ENCODE peak calls at places on chromosomes 2 and 18, in ten cellular contexts. U is heart left ventricle; G is H54; C is T1000; M is RWPE2; D is natural killer cell treated with Interleukin-12 subunit alpha and Interleukin-12 subunit beta and Interleukin-15 and Interleukin-18, amount 100 ng/mL, for 72 hours; Q is NCI-H1105; L is A673; H is PC-3; T is frontal cortex. I is an unnamed sample.

GRCh38 chr18:22084547-22084946 is 84.8 kb upstream of the GATA6 start:
- DNase-seq in U (no peak), G (no peak), C (no peak), M (no peak), D (no peak), Q (no peak), L (no peak), H (no peak), T (no peak), I (no peak)

GRCh38 chr2:6826081-6826913 is 39.4 kb downstream of the CMPK2 start:
- DNase-seq in U (no peak), G (peak; percentile 55), C (peak; percentile 50), M (no peak), D (no peak), Q (no peak), L (peak; percentile 84), H (peak; percentile 93), T (peak; percentile 20), I (no peak)

GRCh38 chr2:71923887-71924533 is 223.7 kb downstream of the CYP26B1 start:
- DNase-seq in U (no peak), G (peak; percentile 59), C (no peak), M (no peak), D (no peak), Q (peak; percentile 69), L (peak; percentile 82), H (peak; percentile 85), T (peak; percentile 70), I (peak; percentile 28)

GRCh38 chr18:13446581-13447470 is 228.3 kb downstream of the LDLRAD4 start:
- DNase-seq in U (peak; percentile 48), G (no peak), C (no peak), M (no peak), D (no peak), Q (no peak), L (peak; percentile 64), H (no peak), T (no peak), I (no peak)

GRCh38 chr2:47174731-47175361 is 19.7 kb upstream of the STPG4 start:
- DNase-seq in U (no peak), G (no peak), C (no peak), M (peak; percentile 65), D (no peak), Q (peak; percentile 71), L (peak; percentile 37), H (peak; percentile 85), T (no peak), I (peak; percentile 37)

GRCh38 chr18:374735-375168 is 106.9 kb upstream of the THOC1 start:
- DNase-seq in U (no peak), G (no peak), C (no peak), M (no peak), D (no peak), Q (no peak), L (no peak), H (no peak), T (no peak), I (no peak)

GRCh38 chr2:2681085-2681484 is 350.0 kb upstream of the MYT1L start:
- DNase-seq in U (no peak), G (no peak), C (no peak), M (no peak), D (no peak), Q (no peak), L (no peak), H (no peak), T (no peak), I (no peak)

GRCh38 chr2:46939596-46940359 is 24.2 kb upstream of the MCFD2 start:
- DNase-seq in U (no peak), G (no peak), C (no peak), M (no peak), D (no peak), Q (no peak), L (no peak), H (no peak), T (no peak), I (no peak)

GRCh38 chr2:84938194-84938879 is 32.6 kb upstream of the KCMF1 start:
- DNase-seq in U (no peak), G (no peak), C (no peak), M (no peak), D (no peak), Q (no peak), L (no peak), H (peak; percentile 50), T (no peak), I (no peak)

GRCh38 chr2:112542974-112543760 is 902 bp downstream of the POLR1B start:
- DNase-seq in U (no peak), G (peak; percentile 15), C (no peak), M (no peak), D (no peak), Q (no peak), L (peak; percentile 49), H (peak; percentile 44), T (no peak), I (no peak)

GRCh38 chr18:23929362-23929940 is 85.1 kb upstream of the TTC39C start:
- DNase-seq in U (no peak), G (no peak), C (no peak), M (no peak), D (no peak), Q (no peak), L (no peak), H (no peak), T (no peak), I (no peak)

GRCh38 chr18:56121669-56122068 is 516.7 kb downstream of the TXNL1 start:
- DNase-seq in U (no peak), G (no peak), C (no peak), M (no peak), D (no peak), Q (no peak), L (no peak), H (no peak), T (no peak), I (no peak)

GRCh38 chr2:126907671-126908070 is 9.0 kb downstream of the TEX51 start:
- DNase-seq in U (peak; percentile 8), G (no peak), C (no peak), M (no peak), D (no peak), Q (no peak), L (no peak), H (no peak), T (no peak), I (no peak)

GRCh38 chr2:189129971-189130370 is 49.6 kb downstream of the COL5A2 start:
- DNase-seq in U (no peak), G (no peak), C (no peak), M (no peak), D (no peak), Q (no peak), L (no peak), H (peak; percentile 69), T (no peak), I (no peak)

GRCh38 chr2:15142069-15142689 is 419.0 kb downstream of the NBAS start:
- DNase-seq in U (no peak), G (no peak), C (no peak), M (no peak), D (no peak), Q (no peak), L (peak; percentile 54), H (peak; percentile 88), T (peak; percentile 16), I (no peak)

GRCh38 chr2:20140321-20141055 is 84.4 kb downstream of the SDC1 start:
- DNase-seq in U (no peak), G (no peak), C (no peak), M (peak; percentile 29), D (no peak), Q (no peak), L (no peak), H (no peak), T (no peak), I (no peak)

GRCh38 chr2:119195001-119195400 is 28.6 kb upstream of the STEAP3 start:
- DNase-seq in U (no peak), G (no peak), C (no peak), M (no peak), D (no peak), Q (no peak), L (no peak), H (no peak), T (no peak), I (no peak)

GRCh38 chr2:197628043-197628500 is 47.3 kb downstream of the RFTN2 start:
- DNase-seq in U (no peak), G (peak; percentile 10), C (peak; percentile 29), M (no peak), D (no peak), Q (no peak), L (no peak), H (peak; percentile 49), T (no peak), I (no peak)

GRCh38 chr2:207202645-207203044 is 36.9 kb upstream of the KLF7 start:
- DNase-seq in U (no peak), G (no peak), C (peak; percentile 22), M (no peak), D (no peak), Q (no peak), L (peak; percentile 56), H (peak; percentile 71), T (no peak), I (no peak)

GRCh38 chr2:85986121-85986520 is 97.3 kb upstream of the ST3GAL5 start:
- DNase-seq in U (no peak), G (no peak), C (no peak), M (no peak), D (no peak), Q (no peak), L (no peak), H (no peak), T (no peak), I (no peak)

GRCh38 chr2:237886702-237887481 is 27.5 kb downstream of the RAMP1 start:
- DNase-seq in U (peak; percentile 87), G (no peak), C (no peak), M (no peak), D (no peak), Q (no peak), L (no peak), H (no peak), T (no peak), I (no peak)

GRCh38 chr2:192267484-192267883 is 72.8 kb upstream of the TMEFF2 start:
- DNase-seq in U (no peak), G (peak; percentile 5), C (no peak), M (no peak), D (no peak), Q (no peak), L (peak; percentile 82), H (peak; percentile 87), T (no peak), I (no peak)

GRCh38 chr18:3869848-3870247 is 419.9 kb downstream of the TGIF1 start:
- DNase-seq in U (no peak), G (peak; percentile 11), C (no peak), M (no peak), D (no peak), Q (peak; percentile 6), L (peak; percentile 90), H (peak; percentile 72), T (no peak), I (no peak)

GRCh38 chr2:223970343-223971128 is 13.3 kb downstream of the MRPL44 start:
- DNase-seq in U (no peak), G (no peak), C (peak; percentile 4), M (no peak), D (no peak), Q (peak; percentile 2), L (peak; percentile 82), H (peak; percentile 85), T (peak; percentile 19), I (peak; percentile 21)

GRCh38 chr2:189379731-189380261 is 61.5 kb upstream of the WDR75 start:
- DNase-seq in U (no peak), G (no peak), C (no peak), M (no peak), D (no peak), Q (no peak), L (no peak), H (peak; percentile 65), T (no peak), I (no peak)

GRCh38 chr18:3468833-3469232 is 18.9 kb downstream of the TGIF1 start:
- DNase-seq in U (no peak), G (no peak), C (no peak), M (no peak), D (no peak), Q (no peak), L (no peak), H (no peak), T (no peak), I (no peak)

GRCh38 chr2:102110168-102110567 is 32.4 kb upstream of the IL1R1 start:
- DNase-seq in U (no peak), G (no peak), C (no peak), M (no peak), D (no peak), Q (no peak), L (no peak), H (no peak), T (no peak), I (no peak)

GRCh38 chr2:216849987-216850386 is 9.9 kb downstream of the TNP1 start:
- DNase-seq in U (peak; percentile 82), G (no peak), C (no peak), M (peak; percentile 73), D (no peak), Q (peak; percentile 74), L (peak; percentile 10), H (peak; percentile 41), T (peak; percentile 46), I (peak; percentile 27)

I was measured in NCI-H1436 treated with DMSO at 0.1 percent for 48 hours.